ENCODE peak calls at places on chromosomes 1 and 21, in eight cellular contexts. One of them, this sample, is unnamed. For H3K36me3, the result is how much of the 10 kb centered on the place peaks cover.

GRCh38 chr21:41602511-41602910 is 94.6 kb upstream of the TMPRSS2 start:
- DNase-seq in mesendoderm: no peak
- DNase-seq in aorta: peak
- DNase-seq in Panc1: no peak
- DNase-seq in spleen: no peak
- DNase-seq in PC-9: no peak
- DNase-seq in heart right ventricle: no peak
- DNase-seq in pancreas: peak
- DNase-seq in this sample: no peak

GRCh38 chr1:195933816-195934215 is 674.4 kb downstream of the KCNT2 start:
- DNase-seq in mesendoderm: no peak
- DNase-seq in spleen: no peak
- DNase-seq in pancreas: no peak
- DNase-seq in PC-9: no peak
- DNase-seq in heart right ventricle: no peak
- DNase-seq in aorta: no peak
- DNase-seq in Panc1: no peak
- DNase-seq in this sample: no peak

GRCh38 chr1:45010855-45011811 is at the start of gene HECTD3:
- DNase-seq in aorta: peak
- DNase-seq in heart right ventricle: peak
- DNase-seq in mesendoderm: peak
- DNase-seq in pancreas: peak
- DNase-seq in PC-9: peak
- DNase-seq in spleen: peak
- DNase-seq in Panc1: peak
- DNase-seq in this sample: peak

GRCh38 chr1:179143332-179143731 is 61.5 kb downstream of the TOR3A start:
- DNase-seq in Panc1: peak
- DNase-seq in aorta: no peak
- DNase-seq in PC-9: peak
- DNase-seq in pancreas: no peak
- DNase-seq in heart right ventricle: no peak
- DNase-seq in mesendoderm: no peak
- DNase-seq in spleen: no peak
- DNase-seq in this sample: no peak

GRCh38 chr1:212118872-212119260 is 83.3 kb downstream of the DTL start:
- DNase-seq in heart right ventricle: no peak
- DNase-seq in PC-9: no peak
- DNase-seq in Panc1: no peak
- DNase-seq in mesendoderm: no peak
- DNase-seq in pancreas: no peak
- DNase-seq in aorta: no peak
- DNase-seq in spleen: no peak
- DNase-seq in this sample: no peak

GRCh38 chr1:152145789-152146188 is 13.2 kb downstream of the RPTN start:
- DNase-seq in aorta: no peak
- DNase-seq in PC-9: no peak
- DNase-seq in heart right ventricle: no peak
- DNase-seq in Panc1: no peak
- DNase-seq in mesendoderm: no peak
- DNase-seq in pancreas: no peak
- DNase-seq in spleen: no peak
- DNase-seq in this sample: no peak

GRCh38 chr1:84598418-84598817 is 24.2 kb upstream of the CTBS start:
- DNase-seq in spleen: no peak
- DNase-seq in PC-9: no peak
- DNase-seq in mesendoderm: no peak
- DNase-seq in heart right ventricle: no peak
- DNase-seq in pancreas: no peak
- DNase-seq in Panc1: no peak
- DNase-seq in aorta: no peak
- DNase-seq in this sample: no peak

GRCh38 chr1:153626929-153627796 is at the start of gene S100A13:
- DNase-seq in pancreas: peak
- DNase-seq in Panc1: no peak
- DNase-seq in spleen: peak
- DNase-seq in aorta: peak
- DNase-seq in heart right ventricle: peak
- DNase-seq in mesendoderm: peak
- DNase-seq in PC-9: peak
- DNase-seq in this sample: peak

GRCh38 chr21:45317401-45318145 is 29.9 kb upstream of the POFUT2 start:
- DNase-seq in Panc1: no peak
- DNase-seq in heart right ventricle: peak
- DNase-seq in mesendoderm: no peak
- DNase-seq in PC-9: no peak
- DNase-seq in pancreas: peak
- DNase-seq in aorta: peak
- DNase-seq in spleen: peak
- DNase-seq in this sample: peak

GRCh38 chr1:3297756-3298155 is 156.7 kb upstream of the ARHGEF16 start:
- DNase-seq in spleen: no peak
- DNase-seq in aorta: no peak
- DNase-seq in PC-9: no peak
- DNase-seq in heart right ventricle: no peak
- DNase-seq in pancreas: no peak
- DNase-seq in mesendoderm: no peak
- DNase-seq in Panc1: no peak
- DNase-seq in this sample: no peak

GRCh38 chr1:59670662-59671061 is 144.1 kb upstream of the HOOK1 start:
- DNase-seq in Panc1: no peak
- DNase-seq in PC-9: no peak
- DNase-seq in pancreas: no peak
- DNase-seq in mesendoderm: no peak
- DNase-seq in spleen: no peak
- DNase-seq in heart right ventricle: no peak
- DNase-seq in aorta: no peak
- DNase-seq in this sample: peak

DNA sequence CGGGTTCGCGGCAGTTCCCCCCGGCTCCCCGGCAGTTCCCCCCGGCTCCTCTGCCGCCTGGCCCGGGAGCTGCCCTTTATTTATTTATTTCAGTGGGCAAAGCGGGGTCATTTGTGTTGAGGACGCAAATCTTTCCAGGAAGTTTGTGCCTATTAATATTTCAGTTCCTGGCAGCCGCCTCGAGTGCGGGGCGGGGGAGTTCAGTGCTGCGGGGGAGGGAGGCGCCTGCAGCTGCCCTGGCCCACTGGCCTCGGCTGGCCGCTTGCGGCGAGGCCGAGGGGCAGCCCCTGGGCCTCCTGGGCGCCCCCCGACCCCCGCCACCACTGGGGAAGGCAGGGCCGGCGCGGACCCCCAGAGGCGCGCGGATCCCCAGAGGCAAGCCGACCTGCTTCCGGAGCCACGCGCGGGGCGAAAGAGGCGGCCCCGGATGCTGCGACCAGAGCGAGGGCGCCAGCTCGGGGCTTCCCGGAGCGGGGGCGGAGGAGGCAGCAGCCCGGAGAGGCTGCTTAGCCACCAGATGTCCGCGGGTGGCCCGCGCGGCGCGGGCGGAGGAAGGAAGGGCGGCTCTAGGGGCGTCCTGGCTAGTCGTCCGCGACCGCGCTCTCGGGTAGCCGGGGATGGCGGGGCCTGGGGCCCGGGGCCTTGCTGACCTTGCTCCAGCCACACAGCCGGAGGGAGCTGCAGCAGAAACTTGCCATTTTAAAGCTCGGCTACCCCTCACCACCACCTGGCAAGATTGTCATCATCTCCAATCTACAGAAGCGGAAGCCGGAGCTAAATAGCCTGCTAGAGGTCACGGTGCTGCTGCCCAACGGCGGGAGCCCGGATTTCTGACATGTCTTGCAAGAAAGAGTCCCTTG is 48.0 kb downstream of the H3-3A start:
- DNase-seq in mesendoderm: peak
- DNase-seq in pancreas: peak
- DNase-seq in heart right ventricle: peak
- DNase-seq in aorta: peak
- DNase-seq in PC-9: peak
- DNase-seq in Panc1: no peak
- DNase-seq in spleen: peak
- DNase-seq in this sample: peak
- H3K27ac ChIP-seq in mesendoderm: peak
- H3K27ac ChIP-seq in pancreas: peak
- H3K27ac ChIP-seq in heart right ventricle: peak
- H3K27ac ChIP-seq in aorta: peak
- H3K27ac ChIP-seq in PC-9: peak
- H3K27ac ChIP-seq in Panc1: peak
- H3K27ac ChIP-seq in spleen: peak
- H3K27ac ChIP-seq in this sample: peak

DNA sequence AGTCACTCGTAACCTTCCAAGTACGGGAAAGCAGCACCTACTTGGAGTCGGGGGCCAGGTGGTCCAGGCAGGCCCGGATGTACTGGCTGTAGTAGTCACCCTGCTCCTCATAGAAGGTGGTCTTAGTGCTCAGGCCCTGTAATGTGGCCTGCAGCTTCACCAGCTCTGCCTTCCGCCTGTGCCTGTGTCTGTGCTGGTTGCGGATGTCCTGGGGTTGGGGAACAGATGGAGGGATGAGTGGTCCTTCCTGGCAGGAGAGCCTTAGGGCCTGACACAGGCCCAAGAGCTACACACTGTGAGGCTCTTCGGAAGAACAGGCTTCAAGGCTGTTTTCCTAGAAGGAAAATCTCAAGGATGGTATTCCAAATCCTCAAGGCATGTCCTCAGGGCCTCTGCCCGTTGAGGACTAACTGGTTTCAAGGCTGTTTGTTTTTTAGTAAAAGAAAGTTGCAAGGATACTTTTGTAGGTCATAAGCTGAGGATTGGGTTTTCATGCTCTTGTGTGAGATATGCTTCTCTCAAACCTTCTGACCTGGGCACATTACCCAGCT is 28.4 kb upstream of the MEF2D start:
- DNase-seq in aorta: no peak
- DNase-seq in spleen: no peak
- DNase-seq in heart right ventricle: no peak
- DNase-seq in Panc1: no peak
- DNase-seq in pancreas: peak
- DNase-seq in mesendoderm: no peak
- DNase-seq in PC-9: no peak
- DNase-seq in this sample: no peak
- H3K36me3 ChIP-seq in aorta: under half
- H3K36me3 ChIP-seq in spleen: under half
- H3K36me3 ChIP-seq in heart right ventricle: under half
- H3K36me3 ChIP-seq in Panc1: under half
- H3K36me3 ChIP-seq in pancreas: under half
- H3K36me3 ChIP-seq in mesendoderm: under half
- H3K36me3 ChIP-seq in PC-9: under half
- H3K36me3 ChIP-seq in this sample: under half

DNA sequence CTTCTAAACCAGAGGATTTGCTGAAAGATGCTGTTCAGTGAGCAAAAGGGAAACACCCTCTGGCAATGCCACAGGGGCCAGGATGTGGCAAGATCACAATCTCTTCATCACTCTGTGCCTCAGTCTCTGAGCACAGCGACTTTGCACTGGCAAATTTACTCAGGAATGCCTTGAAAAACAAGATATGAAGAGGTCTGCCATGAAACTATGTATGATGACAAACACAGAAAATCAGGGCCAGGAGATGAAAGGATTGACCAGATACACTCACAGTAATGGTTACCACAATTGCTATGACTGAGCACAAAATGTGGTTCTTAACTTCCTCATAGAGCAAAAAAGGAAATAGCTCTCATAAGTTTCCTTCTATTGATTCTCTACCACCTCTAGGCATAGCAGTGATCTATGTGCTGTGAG is 5.8 kb downstream of the TTC13 start:
- DNase-seq in aorta: no peak
- DNase-seq in pancreas: no peak
- DNase-seq in spleen: no peak
- DNase-seq in Panc1: no peak
- DNase-seq in mesendoderm: no peak
- DNase-seq in PC-9: peak
- DNase-seq in heart right ventricle: no peak
- DNase-seq in this sample: no peak
- H3K27ac ChIP-seq in aorta: no peak
- H3K27ac ChIP-seq in pancreas: no peak
- H3K27ac ChIP-seq in spleen: peak
- H3K27ac ChIP-seq in Panc1: no peak
- H3K27ac ChIP-seq in mesendoderm: no peak
- H3K27ac ChIP-seq in PC-9: peak
- H3K27ac ChIP-seq in heart right ventricle: no peak
- H3K27ac ChIP-seq in this sample: no peak

GRCh38 chr1:43451701-43452532 is 1.8 kb downstream of the HYI start:
- DNase-seq in heart right ventricle: no peak
- DNase-seq in PC-9: no peak
- DNase-seq in pancreas: peak
- DNase-seq in aorta: no peak
- DNase-seq in mesendoderm: no peak
- DNase-seq in spleen: no peak
- DNase-seq in Panc1: no peak
- DNase-seq in this sample: peak
- H3K36me3 ChIP-seq in heart right ventricle: under half
- H3K36me3 ChIP-seq in PC-9: under half
- H3K36me3 ChIP-seq in pancreas: under half
- H3K36me3 ChIP-seq in aorta: under half
- H3K36me3 ChIP-seq in mesendoderm: under half
- H3K36me3 ChIP-seq in spleen: under half
- H3K36me3 ChIP-seq in Panc1: under half
- H3K36me3 ChIP-seq in this sample: under half

GRCh38 chr1:52426391-52426790 is 22.0 kb downstream of the PRPF38A start:
- DNase-seq in spleen: no peak
- DNase-seq in pancreas: no peak
- DNase-seq in heart right ventricle: no peak
- DNase-seq in Panc1: no peak
- DNase-seq in PC-9: peak
- DNase-seq in mesendoderm: no peak
- DNase-seq in aorta: no peak
- DNase-seq in this sample: no peak
- H3K27ac ChIP-seq in spleen: no peak
- H3K27ac ChIP-seq in pancreas: no peak
- H3K27ac ChIP-seq in heart right ventricle: no peak
- H3K27ac ChIP-seq in Panc1: no peak
- H3K27ac ChIP-seq in PC-9: peak
- H3K27ac ChIP-seq in mesendoderm: no peak
- H3K27ac ChIP-seq in aorta: no peak
- H3K27ac ChIP-seq in this sample: no peak

GRCh38 chr1:10407201-10407600 is 8.3 kb downstream of the PGD start:
- DNase-seq in mesendoderm: no peak
- DNase-seq in PC-9: no peak
- DNase-seq in spleen: no peak
- DNase-seq in heart right ventricle: no peak
- DNase-seq in Panc1: no peak
- DNase-seq in pancreas: no peak
- DNase-seq in aorta: no peak
- DNase-seq in this sample: no peak
- H3K36me3 ChIP-seq in mesendoderm: under half
- H3K36me3 ChIP-seq in PC-9: half or more
- H3K36me3 ChIP-seq in spleen: under half
- H3K36me3 ChIP-seq in heart right ventricle: under half
- H3K36me3 ChIP-seq in Panc1: under half
- H3K36me3 ChIP-seq in pancreas: half or more
- H3K36me3 ChIP-seq in aorta: under half
- H3K36me3 ChIP-seq in this sample: half or more

DNA sequence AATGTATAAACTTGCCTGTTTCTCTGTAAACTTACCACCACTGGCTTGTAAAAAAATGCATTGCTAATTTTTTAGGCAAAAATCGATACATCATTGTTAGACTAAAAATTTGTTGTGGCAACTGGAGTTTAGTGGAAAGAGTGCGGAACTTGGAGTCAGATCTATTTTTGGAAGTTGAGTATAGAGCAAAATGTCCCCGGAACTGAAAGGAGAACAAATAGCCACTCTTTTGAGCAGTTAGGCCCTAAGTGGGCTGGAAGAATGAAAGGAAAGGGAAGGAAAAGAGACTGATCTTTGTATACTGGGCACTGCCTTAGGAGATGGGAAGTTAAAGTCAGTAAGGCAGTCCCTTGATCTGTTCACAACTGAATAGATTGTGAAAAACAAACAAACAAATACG is 30.2 kb downstream of the OPTC start:
- DNase-seq in spleen: no peak
- DNase-seq in mesendoderm: no peak
- DNase-seq in aorta: no peak
- DNase-seq in pancreas: no peak
- DNase-seq in heart right ventricle: no peak
- DNase-seq in PC-9: no peak
- DNase-seq in Panc1: no peak
- DNase-seq in this sample: no peak
- H3K27ac ChIP-seq in spleen: no peak
- H3K27ac ChIP-seq in mesendoderm: no peak
- H3K27ac ChIP-seq in aorta: no peak
- H3K27ac ChIP-seq in pancreas: no peak
- H3K27ac ChIP-seq in heart right ventricle: no peak
- H3K27ac ChIP-seq in PC-9: no peak
- H3K27ac ChIP-seq in Panc1: no peak
- H3K27ac ChIP-seq in this sample: no peak

This sample was measured in kidney.